ENCODE peak calls at places on chromosomes 7 and 10, in five cellular contexts. One of them, this sample, is unnamed.
A peak's percentile ranks its signal among the peaks of the same experiment; 100 is the strongest.

GRCh38 chr7:47651355-47652317 is 69.7 kb upstream of the TNS3 start:
- DNase-seq in transverse colon: no peak
- DNase-seq in astrocyte: peak; percentile 99
- DNase-seq in body of pancreas: no peak
- DNase-seq in right cardiac atrium: no peak
- DNase-seq in this sample: no peak

GRCh38 chr7:98294798-98295382 is 13.4 kb downstream of the BRI3 start:
- DNase-seq in transverse colon: peak; percentile 64
- DNase-seq in astrocyte: no peak
- DNase-seq in body of pancreas: peak; percentile 88
- DNase-seq in right cardiac atrium: peak; percentile 78
- DNase-seq in this sample: peak; percentile 63

GRCh38 chr10:97879241-97879640 is 29.6 kb downstream of the GOLGA7B start:
- DNase-seq in transverse colon: no peak
- DNase-seq in astrocyte: no peak
- DNase-seq in body of pancreas: no peak
- DNase-seq in right cardiac atrium: no peak
- DNase-seq in this sample: no peak

GRCh38 chr7:113519447-113519846 is 399.4 kb downstream of the PPP1R3A start:
- DNase-seq in transverse colon: no peak
- DNase-seq in astrocyte: no peak
- DNase-seq in body of pancreas: no peak
- DNase-seq in right cardiac atrium: no peak
- DNase-seq in this sample: no peak

GRCh38 chr10:24513155-24513554 is 210.5 kb downstream of the ARHGAP21 start:
- DNase-seq in transverse colon: no peak
- DNase-seq in astrocyte: peak; percentile 13
- DNase-seq in body of pancreas: peak; percentile 15
- DNase-seq in right cardiac atrium: no peak
- DNase-seq in this sample: no peak

GRCh38 chr10:102268333-102268999 is 23.1 kb downstream of the GBF1 start:
- DNase-seq in transverse colon: no peak
- DNase-seq in astrocyte: peak; percentile 37
- DNase-seq in body of pancreas: no peak
- DNase-seq in right cardiac atrium: no peak
- DNase-seq in this sample: no peak

GRCh38 chr10:48465860-48466521 is 138.9 kb downstream of the ARHGAP22 start:
- DNase-seq in transverse colon: no peak
- DNase-seq in astrocyte: no peak
- DNase-seq in body of pancreas: peak; percentile 4
- DNase-seq in right cardiac atrium: no peak
- DNase-seq in this sample: no peak

GRCh38 chr7:106346678-106347217 is 62.0 kb upstream of the NAMPT start:
- DNase-seq in transverse colon: no peak
- DNase-seq in astrocyte: peak; percentile 96
- DNase-seq in body of pancreas: no peak
- DNase-seq in right cardiac atrium: no peak
- DNase-seq in this sample: no peak

GRCh38 chr7:112205348-112206237 is 606 bp downstream of the DOCK4 start:
- DNase-seq in transverse colon: peak; percentile 65
- DNase-seq in astrocyte: peak; percentile 71
- DNase-seq in body of pancreas: peak; percentile 68
- DNase-seq in right cardiac atrium: peak; percentile 87
- DNase-seq in this sample: peak; percentile 80

GRCh38 chr10:130301026-130301892 is 165.1 kb downstream of the GLRX3 start:
- DNase-seq in transverse colon: no peak
- DNase-seq in astrocyte: no peak
- DNase-seq in body of pancreas: no peak
- DNase-seq in right cardiac atrium: peak; percentile 72
- DNase-seq in this sample: peak; percentile 83

GRCh38 chr7:137329411-137329810 is 14.1 kb downstream of the PTN start:
- DNase-seq in transverse colon: no peak
- DNase-seq in astrocyte: peak; percentile 55
- DNase-seq in body of pancreas: no peak
- DNase-seq in right cardiac atrium: no peak
- DNase-seq in this sample: no peak

GRCh38 chr10:76405932-76406331 is 974.5 kb downstream of the LRMDA start:
- DNase-seq in transverse colon: no peak
- DNase-seq in astrocyte: no peak
- DNase-seq in body of pancreas: no peak
- DNase-seq in right cardiac atrium: no peak
- DNase-seq in this sample: no peak

GRCh38 chr7:12759112-12759511 is 71.7 kb downstream of the ARL4A start:
- DNase-seq in transverse colon: no peak
- DNase-seq in astrocyte: no peak
- DNase-seq in body of pancreas: no peak
- DNase-seq in right cardiac atrium: no peak
- DNase-seq in this sample: no peak

GRCh38 chr10:132868995-132869394 is 73.4 kb downstream of the CFAP46 start:
- DNase-seq in transverse colon: peak; percentile 4
- DNase-seq in astrocyte: no peak
- DNase-seq in body of pancreas: peak; percentile 1
- DNase-seq in right cardiac atrium: peak; percentile 46
- DNase-seq in this sample: peak; percentile 43

GRCh38 chr7:111833461-111833860 is 271.2 kb upstream of the IMMP2L start:
- DNase-seq in transverse colon: no peak
- DNase-seq in astrocyte: peak; percentile 31
- DNase-seq in body of pancreas: no peak
- DNase-seq in right cardiac atrium: no peak
- DNase-seq in this sample: no peak

GRCh38 chr10:57786331-57786730 is 481.4 kb downstream of the IPMK start:
- DNase-seq in transverse colon: no peak
- DNase-seq in astrocyte: no peak
- DNase-seq in body of pancreas: no peak
- DNase-seq in right cardiac atrium: no peak
- DNase-seq in this sample: no peak

GRCh38 chr10:102670871-102671434 is 26.7 kb downstream of the TRIM8 start:
- DNase-seq in transverse colon: no peak
- DNase-seq in astrocyte: no peak
- DNase-seq in body of pancreas: peak; percentile 46
- DNase-seq in right cardiac atrium: no peak
- DNase-seq in this sample: no peak

GRCh38 chr10:78407009-78407711 is 373.5 kb downstream of the RPS24 start:
- DNase-seq in transverse colon: peak; percentile 85
- DNase-seq in astrocyte: peak; percentile 97
- DNase-seq in body of pancreas: peak; percentile 88
- DNase-seq in right cardiac atrium: peak; percentile 91
- DNase-seq in this sample: peak; percentile 90

DNA sequence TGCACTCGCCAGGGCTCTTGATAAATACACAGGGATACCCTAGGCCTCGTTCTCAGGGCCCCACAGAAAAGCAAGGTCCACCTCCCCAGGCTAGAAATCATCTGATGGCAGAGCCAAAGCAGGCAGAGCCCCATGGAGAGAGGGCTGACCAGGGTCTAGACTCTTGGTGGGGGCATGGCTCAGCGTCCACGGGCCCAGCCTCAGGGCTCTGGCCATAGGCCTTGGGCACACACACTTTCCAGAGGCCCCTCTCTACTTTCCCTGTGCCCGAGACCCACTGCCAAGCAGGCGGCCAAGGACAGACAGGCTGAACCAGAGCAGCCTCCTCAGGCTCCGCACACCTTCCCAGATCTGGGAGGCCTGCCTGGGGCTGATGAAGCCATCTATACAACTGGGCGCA is 64.8 kb downstream of the FAM53B start:
- DNase-seq in transverse colon: no peak
- DNase-seq in astrocyte: no peak
- DNase-seq in body of pancreas: no peak
- DNase-seq in right cardiac atrium: peak; percentile 42
- DNase-seq in this sample: peak; percentile 33
- H3K4me3 ChIP-seq in transverse colon: no peak overlapping the region
- H3K4me3 ChIP-seq in astrocyte: no peak overlapping the region
- H3K4me3 ChIP-seq in body of pancreas: no peak overlapping the region
- H3K4me3 ChIP-seq in right cardiac atrium: no peak overlapping the region
- H3K4me3 ChIP-seq in this sample: no peak overlapping the region

GRCh38 chr7:78770422-78771410 is 682.8 kb downstream of the MAGI2 start:
- DNase-seq in transverse colon: no peak
- DNase-seq in astrocyte: peak; percentile 10
- DNase-seq in body of pancreas: no peak
- DNase-seq in right cardiac atrium: no peak
- DNase-seq in this sample: no peak
- H3K4me3 ChIP-seq in transverse colon: no peak overlapping the region
- H3K4me3 ChIP-seq in astrocyte: peak overlapping the region; percentile 56
- H3K4me3 ChIP-seq in body of pancreas: no peak overlapping the region
- H3K4me3 ChIP-seq in right cardiac atrium: peak overlapping the region; percentile 25
- H3K4me3 ChIP-seq in this sample: no peak overlapping the region

DNA sequence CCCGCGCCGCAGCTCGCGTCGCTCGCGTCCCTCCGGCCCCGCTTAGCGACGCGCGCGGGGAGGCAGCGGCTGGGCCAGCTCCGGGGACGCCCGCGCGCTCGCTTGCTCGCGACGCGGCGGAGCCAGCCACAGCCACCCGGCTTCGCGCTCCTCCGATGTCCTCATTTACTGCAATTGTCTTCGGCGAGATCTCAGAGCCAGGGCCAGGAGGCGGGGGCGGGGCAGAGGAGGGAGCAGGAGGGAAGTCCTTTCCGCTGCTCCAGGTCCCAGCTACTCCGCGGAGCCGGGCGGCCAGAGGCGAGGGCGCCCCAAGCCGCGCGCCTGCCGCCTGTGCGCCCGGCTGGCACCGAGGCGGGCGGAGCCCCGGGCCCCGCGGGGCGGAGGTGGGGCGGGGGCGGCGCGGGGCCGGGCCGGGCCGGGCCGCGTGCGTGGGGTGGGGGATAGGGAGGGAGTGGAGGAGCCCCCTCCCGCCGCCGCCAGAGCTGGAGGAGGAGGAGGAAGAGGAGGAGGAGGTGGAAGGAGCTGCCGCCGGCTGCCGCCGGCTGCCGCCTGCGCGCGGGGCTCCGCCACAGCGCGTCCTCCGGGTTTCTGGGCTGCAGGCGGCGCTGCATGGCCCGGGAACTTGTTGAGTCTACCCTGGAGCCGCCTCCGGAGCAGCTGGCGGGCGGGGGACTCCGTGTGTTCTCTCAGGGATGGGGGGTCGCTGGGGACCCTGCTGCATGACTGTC is at the start of gene INSYN2A:
- DNase-seq in transverse colon: peak; percentile 27
- DNase-seq in astrocyte: peak; percentile 44
- DNase-seq in body of pancreas: peak; percentile 17
- DNase-seq in right cardiac atrium: peak; percentile 72
- DNase-seq in this sample: no peak
- H3K4me3 ChIP-seq in transverse colon: peak within 1 kb of the TSS; percentile 19
- H3K4me3 ChIP-seq in astrocyte: peak within 1 kb of the TSS; percentile 57
- H3K4me3 ChIP-seq in body of pancreas: no peak within 1 kb of the TSS
- H3K4me3 ChIP-seq in right cardiac atrium: peak within 1 kb of the TSS; percentile 53
- H3K4me3 ChIP-seq in this sample: peak within 1 kb of the TSS; percentile 45

GRCh38 chr10:63286340-63286739 is 153.2 kb downstream of the NRBF2 start:
- DNase-seq in transverse colon: no peak
- DNase-seq in astrocyte: peak; percentile 63
- DNase-seq in body of pancreas: no peak
- DNase-seq in right cardiac atrium: no peak
- DNase-seq in this sample: no peak
- H3K4me3 ChIP-seq in transverse colon: no peak overlapping the region
- H3K4me3 ChIP-seq in astrocyte: no peak overlapping the region
- H3K4me3 ChIP-seq in body of pancreas: no peak overlapping the region
- H3K4me3 ChIP-seq in right cardiac atrium: no peak overlapping the region
- H3K4me3 ChIP-seq in this sample: no peak overlapping the region

DNA sequence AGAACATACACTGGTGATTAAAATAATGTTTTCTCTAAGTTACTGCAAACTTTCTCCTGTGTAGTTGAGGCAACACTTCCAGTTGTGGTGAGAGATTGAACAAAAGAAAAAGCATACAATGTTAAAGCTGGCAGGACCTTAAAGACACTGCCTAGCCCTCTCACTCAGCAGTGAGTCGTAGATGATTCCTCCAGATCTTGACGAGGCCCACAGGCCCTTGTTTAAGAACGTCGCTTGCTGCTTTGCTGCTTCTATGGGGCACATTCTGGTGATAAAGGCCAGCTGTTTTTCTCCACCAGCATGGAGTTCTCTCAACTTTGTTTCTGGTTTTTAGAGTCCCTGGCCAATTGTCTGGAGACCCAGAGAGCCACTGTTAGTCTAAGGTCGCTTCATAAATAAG is 2.8 kb upstream of the DENND11 start:
- DNase-seq in transverse colon: no peak
- DNase-seq in astrocyte: no peak
- DNase-seq in body of pancreas: no peak
- DNase-seq in right cardiac atrium: no peak
- DNase-seq in this sample: no peak
- H3K4me3 ChIP-seq in transverse colon: no peak overlapping the region
- H3K4me3 ChIP-seq in astrocyte: no peak overlapping the region
- H3K4me3 ChIP-seq in body of pancreas: no peak overlapping the region
- H3K4me3 ChIP-seq in right cardiac atrium: no peak overlapping the region
- H3K4me3 ChIP-seq in this sample: no peak overlapping the region

DNA sequence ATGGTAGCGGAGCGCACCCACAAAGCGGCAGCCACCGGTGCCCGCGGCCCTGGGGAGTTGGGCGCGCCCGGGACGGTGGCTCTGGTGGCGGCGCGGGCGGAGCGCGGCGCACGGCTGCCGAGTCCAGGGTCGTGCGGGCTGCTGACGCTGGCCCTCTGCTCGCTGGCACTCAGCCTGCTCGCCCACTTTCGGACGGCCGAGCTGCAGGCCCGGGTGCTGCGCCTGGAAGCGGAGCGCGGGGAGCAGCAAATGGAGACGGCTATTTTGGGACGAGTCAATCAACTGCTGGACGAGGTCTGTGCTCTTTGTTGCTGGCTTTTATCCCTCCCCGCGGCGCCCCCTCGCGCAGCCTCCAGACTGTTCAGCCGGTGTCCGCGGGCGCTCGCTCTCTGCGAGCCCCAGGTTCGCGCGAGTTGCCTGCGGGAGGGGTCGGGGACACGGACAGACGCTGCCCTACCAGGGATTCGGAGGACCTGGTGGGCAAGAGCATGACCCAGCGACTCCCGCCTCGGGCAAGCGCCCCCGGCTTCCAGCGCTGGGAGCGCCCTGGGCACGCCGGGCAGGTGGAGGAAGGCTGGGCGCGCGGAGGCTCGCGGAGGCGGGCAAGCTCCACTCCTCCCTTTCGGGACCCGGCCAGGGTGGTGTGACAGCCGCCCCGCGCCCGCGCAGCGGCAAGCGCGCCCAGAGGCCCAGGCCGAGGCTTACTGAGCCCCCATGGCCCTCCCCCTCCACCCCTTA is 887 bp downstream of the COL13A1 start:
- DNase-seq in transverse colon: no peak
- DNase-seq in astrocyte: peak; percentile 55
- DNase-seq in body of pancreas: peak; percentile 21
- DNase-seq in right cardiac atrium: peak; percentile 84
- DNase-seq in this sample: no peak
- H3K4me3 ChIP-seq in transverse colon: peak overlapping the region; percentile 29
- H3K4me3 ChIP-seq in astrocyte: peak overlapping the region; percentile 87
- H3K4me3 ChIP-seq in body of pancreas: no peak overlapping the region
- H3K4me3 ChIP-seq in right cardiac atrium: peak overlapping the region; percentile 19
- H3K4me3 ChIP-seq in this sample: peak overlapping the region; percentile 55

This sample was measured in lower lobe of right lung.